ENCODE peak calls at places on chromosomes 11 and 22, in seven cellular contexts. T, P, L, Z, S, Q and B are unnamed samples.
A peak's percentile ranks its signal among the peaks of the same experiment; 100 is the strongest.

GRCh38 chr22:27489265-27489675 is 312.3 kb downstream of the MN1 start:
- DNase-seq in T (no peak), P (no peak), L (no peak), Z (no peak), S (no peak), Q (peak; percentile 39), B (no peak)

GRCh38 chr11:17352925-17353227 is 1.3 kb downstream of the NCR3LG1 start:
- DNase-seq in T (peak; percentile 6), P (no peak), L (peak; percentile 25), Z (peak; percentile 67), S (peak; percentile 49), Q (peak; percentile 41), B (peak; percentile 65)

GRCh38 chr22:31089101-31090100 is 8.3 kb downstream of the SMTN start:
- DNase-seq in T (peak; percentile 21), P (no peak), L (no peak), Z (peak; percentile 62), S (no peak), Q (no peak), B (peak; percentile 78)

GRCh38 chr11:44954051-44954906 is 3.6 kb upstream of the TP53I11 start:
- DNase-seq in T (no peak), P (no peak), L (no peak), Z (no peak), S (no peak), Q (no peak), B (no peak)

GRCh38 chr22:46108564-46109473 is 41.5 kb upstream of the PPARA start:
- DNase-seq in T (no peak), P (no peak), L (no peak), Z (peak; percentile 61), S (no peak), Q (peak; percentile 71), B (no peak)

GRCh38 chr22:30925667-30926066 is 42.9 kb downstream of the MORC2 start:
- DNase-seq in T (no peak), P (no peak), L (no peak), Z (no peak), S (peak; percentile 3), Q (no peak), B (no peak)

GRCh38 chr22:32336185-32336603 is 21.5 kb upstream of the RFPL3 start:
- DNase-seq in T (no peak), P (no peak), L (no peak), Z (no peak), S (no peak), Q (peak; percentile 26), B (no peak)

GRCh38 chr11:27392715-27393114 is 29.7 kb upstream of the CCDC34 start:
- DNase-seq in T (no peak), P (no peak), L (no peak), Z (peak; percentile 27), S (no peak), Q (peak; percentile 95), B (no peak)

GRCh38 chr11:108239076-108239475 is 16.2 kb downstream of the ATM start:
- DNase-seq in T (no peak), P (no peak), L (no peak), Z (no peak), S (no peak), Q (no peak), B (no peak)

GRCh38 chr22:33785283-33785991 is 134.8 kb downstream of the LARGE1 start:
- DNase-seq in T (no peak), P (no peak), L (no peak), Z (no peak), S (no peak), Q (peak; percentile 73), B (no peak)

DNA sequence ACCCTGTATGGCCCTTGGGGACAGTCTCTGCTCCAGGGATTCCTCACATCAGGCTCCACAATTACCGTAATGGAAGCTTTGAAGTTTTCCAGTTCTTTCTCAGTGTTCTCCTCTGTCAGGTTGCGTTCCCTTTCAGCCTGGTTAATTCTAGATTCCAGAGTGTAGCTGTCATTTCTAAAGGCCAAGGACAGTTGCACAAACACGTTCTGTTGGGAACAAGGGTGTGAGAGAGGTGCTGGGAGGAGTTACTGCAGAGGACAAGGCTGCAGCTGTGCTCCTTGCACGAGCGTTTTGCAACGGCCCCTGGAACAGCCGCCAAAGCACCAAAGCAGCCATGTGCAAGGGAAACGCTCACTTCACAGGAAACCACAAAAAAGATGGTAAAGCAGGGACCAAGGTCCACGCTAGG is 35.9 kb upstream of the LYVE1 start:
- DNase-seq in T (no peak), P (no peak), L (no peak), Z (no peak), S (no peak), Q (no peak), B (no peak)
- H3K4me1 ChIP-seq in T (no peaks in the 10 kb centered on the region), P (no peaks in the 10 kb centered on the region), L (no peaks in the 10 kb centered on the region), Z (no peaks in the 10 kb centered on the region), S (peaks cover 17% of the 10 kb centered on the region), Q (peaks cover 19% of the 10 kb centered on the region), B (peaks cover 15% of the 10 kb centered on the region)

GRCh38 chr11:65545853-65546216 is 12.3 kb downstream of the LTBP3 start:
- DNase-seq in T (no peak), P (no peak), L (no peak), Z (no peak), S (no peak), Q (no peak), B (no peak)

GRCh38 chr11:65547446-65548125 is 10.6 kb downstream of the LTBP3 start:
- DNase-seq in T (peak; percentile 46), P (peak; percentile 30), L (peak; percentile 50), Z (no peak), S (no peak), Q (no peak), B (no peak)

GRCh38 chr11:65546217-65546958 is 11.8 kb downstream of the LTBP3 start:
- DNase-seq in T (peak; percentile 98), P (peak; percentile 99), L (peak; percentile 99), Z (peak; percentile 55), S (peak; percentile 95), Q (no peak), B (peak; percentile 59)

GRCh38 chr11:65551572-65552398 is 6.4 kb downstream of the LTBP3 start:
- DNase-seq in T (peak; percentile 57), P (peak; percentile 38), L (peak; percentile 43), Z (peak; percentile 80), S (no peak), Q (no peak), B (no peak)

GRCh38 chr11:65549088-65549487 is 9.1 kb downstream of the LTBP3 start:
- DNase-seq in T (no peak), P (no peak), L (no peak), Z (no peak), S (no peak), Q (no peak), B (no peak)
- H3K4me1 ChIP-seq in T (peaks cover 59% of the 10 kb centered on the region), P (peaks cover 38% of the 10 kb centered on the region), L (peaks cover 62% of the 10 kb centered on the region), Z (no peaks in the 10 kb centered on the region), S (no peaks in the 10 kb centered on the region), Q (no peaks in the 10 kb centered on the region), B (peaks cover 6% of the 10 kb centered on the region)

GRCh38 chr22:42950281-42950680 is 64.7 kb downstream of the PACSIN2 start:
- DNase-seq in T (no peak), P (no peak), L (no peak), Z (no peak), S (no peak), Q (no peak), B (no peak)
- H3K4me1 ChIP-seq in T (peaks cover 20% of the 10 kb centered on the region), P (peaks cover 8% of the 10 kb centered on the region), L (peaks cover 40% of the 10 kb centered on the region), Z (peaks cover 9% of the 10 kb centered on the region), S (peaks cover 17% of the 10 kb centered on the region), Q (peaks cover 9% of the 10 kb centered on the region), B (peaks cover 53% of the 10 kb centered on the region)

DNA sequence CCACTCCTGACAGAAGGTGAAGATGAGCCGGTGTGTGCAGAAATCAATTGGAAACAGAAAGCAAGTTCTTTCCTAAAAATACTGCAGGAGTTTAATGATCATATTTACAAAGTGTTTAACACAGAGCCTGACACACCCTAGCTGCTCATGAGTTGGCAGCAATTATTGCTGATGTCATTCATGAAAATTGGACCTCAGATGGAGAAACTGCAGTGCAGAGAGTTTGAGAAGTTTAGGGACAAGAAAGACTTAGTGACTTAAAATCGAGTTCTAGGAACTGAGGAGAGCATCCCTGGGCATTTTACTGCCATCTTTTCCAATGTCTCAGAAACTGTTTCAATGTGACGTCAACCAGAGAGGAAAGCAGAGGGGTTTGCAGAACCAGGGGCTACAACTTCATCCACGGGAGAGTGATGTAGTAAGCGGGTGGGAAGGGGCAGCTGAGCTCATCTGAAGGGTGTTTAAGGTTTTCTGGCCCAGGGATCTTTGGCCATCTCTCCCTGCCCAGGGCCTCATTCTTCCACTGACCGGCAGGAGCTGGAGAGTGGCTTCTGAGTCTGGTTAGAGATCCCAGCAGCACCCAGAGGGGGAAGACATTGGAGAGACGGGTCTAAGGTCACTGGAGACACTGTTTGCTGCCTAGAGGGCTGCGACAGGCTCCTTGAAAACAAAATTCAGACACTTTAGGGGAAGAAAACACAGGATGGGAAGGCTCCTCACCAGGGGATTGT is 21.1 kb upstream of the IGLL5 start:
- DNase-seq in T (no peak), P (no peak), L (no peak), Z (no peak), S (no peak), Q (no peak), B (no peak)
- H3K4me1 ChIP-seq in T (peaks cover 21% of the 10 kb centered on the region), P (peaks cover 24% of the 10 kb centered on the region), L (peaks cover 31% of the 10 kb centered on the region), Z (no peaks in the 10 kb centered on the region), S (no peaks in the 10 kb centered on the region), Q (no peaks in the 10 kb centered on the region), B (no peaks in the 10 kb centered on the region)

GRCh38 chr11:119471329-119471728 is 48.4 kb upstream of the THY1 start:
- DNase-seq in T (no peak), P (no peak), L (no peak), Z (no peak), S (no peak), Q (no peak), B (no peak)

GRCh38 chr11:119473226-119473625 is 50.3 kb upstream of the THY1 start:
- DNase-seq in T (no peak), P (no peak), L (no peak), Z (no peak), S (no peak), Q (no peak), B (no peak)

GRCh38 chr11:119472186-119472855 is 49.3 kb upstream of the THY1 start:
- DNase-seq in T (no peak), P (no peak), L (no peak), Z (no peak), S (no peak), Q (peak; percentile 40), B (no peak)

GRCh38 chr11:119473901-119474681 is 51.1 kb upstream of the THY1 start:
- DNase-seq in T (no peak), P (no peak), L (no peak), Z (no peak), S (no peak), Q (no peak), B (no peak)

GRCh38 chr11:119472856-119473222 is 49.9 kb upstream of the THY1 start:
- DNase-seq in T (no peak), P (no peak), L (no peak), Z (no peak), S (no peak), Q (no peak), B (no peak)
- H3K4me1 ChIP-seq in T (no peaks in the 10 kb centered on the region), P (no peaks in the 10 kb centered on the region), L (no peaks in the 10 kb centered on the region), Z (no peaks in the 10 kb centered on the region), S (no peaks in the 10 kb centered on the region), Q (peaks cover 24% of the 10 kb centered on the region), B (no peaks in the 10 kb centered on the region)